ENCODE peak calls at places on chromosomes 3 and 15, in ten cellular contexts. Y, J, E, B, U, R, X, F, T and H are unnamed samples. For H3K4me1, the result is how much of the 10 kb centered on the place peaks cover.

GRCh38 chr3:138400651-138401070 is 33.8 kb upstream of the ESYT3 start:
- DNase-seq in Y (no peak), J (no peak), E (no peak), B (no peak), U (no peak), R (peak), X (no peak), F (no peak), T (no peak), H (no peak)

GRCh38 chr15:100833432-100834389 is 45.9 kb upstream of the ALDH1A3 start:
- DNase-seq in Y (no peak), J (no peak), E (no peak), B (no peak), U (no peak), R (no peak), X (no peak), F (no peak), T (no peak), H (no peak)

GRCh38 chr3:27596920-27597319 is 112.7 kb upstream of the SLC4A7 start:
- DNase-seq in Y (no peak), J (no peak), E (no peak), B (no peak), U (peak), R (no peak), X (no peak), F (peak), T (no peak), H (no peak)

GRCh38 chr3:130607553-130608154 is 90.7 kb downstream of the COL6A6 start:
- DNase-seq in Y (no peak), J (no peak), E (no peak), B (no peak), U (no peak), R (no peak), X (no peak), F (no peak), T (no peak), H (no peak)

GRCh38 chr3:9879830-9880549 is at the start of gene CIDEC:
- DNase-seq in Y (no peak), J (no peak), E (no peak), B (no peak), U (no peak), R (no peak), X (no peak), F (no peak), T (no peak), H (no peak)

GRCh38 chr3:110608566-110608965 is 463.1 kb upstream of the NECTIN3 start:
- DNase-seq in Y (no peak), J (no peak), E (no peak), B (no peak), U (no peak), R (no peak), X (no peak), F (no peak), T (no peak), H (no peak)

GRCh38 chr3:142647856-142648255 is 51.7 kb downstream of the PLS1 start:
- DNase-seq in Y (no peak), J (no peak), E (no peak), B (peak), U (peak), R (peak), X (no peak), F (peak), T (no peak), H (no peak)

GRCh38 chr3:53254810-53255359 is 937 bp downstream of the TKT start:
- DNase-seq in Y (peak), J (peak), E (peak), B (peak), U (peak), R (no peak), X (peak), F (no peak), T (peak), H (peak)

GRCh38 chr3:108088697-108089096 is 2.1 kb downstream of the CD47 start:
- DNase-seq in Y (no peak), J (no peak), E (no peak), B (no peak), U (peak), R (no peak), X (peak), F (no peak), T (no peak), H (peak)

GRCh38 chr3:31903686-31904431 is 77.2 kb downstream of the OSBPL10 start:
- DNase-seq in Y (no peak), J (no peak), E (no peak), B (no peak), U (no peak), R (no peak), X (no peak), F (no peak), T (no peak), H (no peak)

GRCh38 chr3:71940523-71940922 is 155.6 kb upstream of the PROK2 start:
- DNase-seq in Y (no peak), J (no peak), E (no peak), B (no peak), U (no peak), R (no peak), X (no peak), F (no peak), T (no peak), H (no peak)

GRCh38 chr15:41259546-41260189 is 28.6 kb downstream of the CHP1 start:
- DNase-seq in Y (no peak), J (no peak), E (no peak), B (peak), U (no peak), R (peak), X (no peak), F (peak), T (no peak), H (no peak)

GRCh38 chr3:194996746-194997145 is 274.2 kb downstream of the XXYLT1 start:
- DNase-seq in Y (no peak), J (no peak), E (no peak), B (no peak), U (no peak), R (no peak), X (no peak), F (no peak), T (no peak), H (no peak)

GRCh38 chr3:48990636-48991421 is 788 bp downstream of the P4HTM start:
- DNase-seq in Y (peak), J (peak), E (no peak), B (peak), U (peak), R (no peak), X (no peak), F (peak), T (no peak), H (peak)

GRCh38 chr3:187165144-187165543 is 25.8 kb upstream of the RPL39L start:
- DNase-seq in Y (no peak), J (no peak), E (no peak), B (peak), U (peak), R (peak), X (no peak), F (peak), T (no peak), H (peak)

GRCh38 chr3:18390024-18390660 is 35.0 kb downstream of the SATB1 start:
- DNase-seq in Y (no peak), J (no peak), E (no peak), B (no peak), U (no peak), R (no peak), X (no peak), F (no peak), T (no peak), H (no peak)
- H3K27ac ChIP-seq in Y (no peak), J (no peak), E (no peak), B (no peak), U (no peak), R (no peak), X (no peak), F (no peak), T (no peak), H (no peak)

DNA sequence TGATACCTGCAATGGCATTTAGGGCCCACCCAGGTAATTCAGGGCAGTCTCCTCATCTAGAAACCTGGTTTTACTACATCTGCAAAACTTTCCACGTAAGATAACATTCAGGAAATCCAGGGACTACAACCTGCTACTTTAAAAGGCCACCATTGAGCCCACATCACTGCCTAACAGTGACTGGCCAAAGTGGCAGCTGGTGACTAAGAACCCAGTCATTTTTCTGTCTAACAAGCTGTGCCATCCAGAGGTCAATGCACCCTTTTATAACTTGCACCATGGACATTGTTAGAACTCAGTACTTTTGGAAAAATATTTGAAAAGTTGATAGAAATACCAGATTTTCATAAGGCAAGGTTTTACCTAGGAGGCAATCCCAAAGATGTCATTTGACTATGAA is 492.4 kb downstream of the OTOL1 start:
- DNase-seq in Y (no peak), J (no peak), E (no peak), B (no peak), U (peak), R (no peak), X (no peak), F (peak), T (no peak), H (no peak)
- H3K4me1 ChIP-seq in Y (under half), J (under half), E (under half), B (under half), U (under half), R (under half), X (under half), F (under half), T (under half), H (under half)

GRCh38 chr3:114624676-114625181 is 330.9 kb downstream of the TIGIT start:
- DNase-seq in Y (peak), J (peak), E (peak), B (peak), U (peak), R (peak), X (no peak), F (peak), T (peak), H (no peak)
- H3K27ac ChIP-seq in Y (peak), J (peak), E (peak), B (peak), U (no peak), R (peak), X (no peak), F (peak), T (peak), H (no peak)

GRCh38 chr15:92078270-92078669 is 224.8 kb downstream of the SLCO3A1 start:
- DNase-seq in Y (no peak), J (no peak), E (no peak), B (no peak), U (no peak), R (no peak), X (no peak), F (no peak), T (no peak), H (no peak)
- H3K4me1 ChIP-seq in Y (under half), J (half or more), E (under half), B (under half), U (under half), R (under half), X (under half), F (under half), T (under half), H (under half)